ENCODE peak calls at places on chromosomes 4 and X, in five cellular contexts. K is fibroblast of lung, T is heart right ventricle, L is cardiac muscle cell, C is esophagus squamous epithelium. F is an unnamed sample.

GRCh38 chrX:153061732-153062131 is 5.5 kb downstream of the PNMA3 start:
- DNase-seq in L (peak; percentile 32), K (peak; percentile 61), C (no peak), T (no peak), F (no peak)

GRCh38 chr4:107619065-107619464 is 101.0 kb downstream of the PAPSS1 start:
- DNase-seq in C (no peak), K (peak; percentile 91), L (peak; percentile 79), T (no peak), F (no peak)

GRCh38 chr4:120921456-120922389 is 803 bp downstream of the PRDM5 start:
- DNase-seq in T (peak; percentile 78), L (peak; percentile 83), K (peak; percentile 80), C (no peak), F (peak; percentile 79)

GRCh38 chr4:76305971-76306881 is at the start of gene STBD1:
- DNase-seq in L (peak; percentile 65), T (peak; percentile 85), C (no peak), K (peak; percentile 74), F (peak; percentile 85)

GRCh38 chr4:10086506-10087120 is 30.0 kb downstream of the WDR1 start:
- DNase-seq in C (no peak), L (no peak), K (no peak), T (peak; percentile 11), F (peak; percentile 13)

GRCh38 chr4:67871867-67872266 is 11.9 kb downstream of the TMPRSS11D start:
- DNase-seq in K (peak; percentile 44), T (no peak), C (no peak), L (peak; percentile 69), F (no peak)

GRCh38 chr4:180610317-180610716 is 1632.9 kb upstream of the TENM3 start:
- DNase-seq in T (no peak), K (peak; percentile 66), C (no peak), L (no peak), F (no peak)

GRCh38 chr4:39464886-39465501 is 6.1 kb downstream of the LIAS start:
- DNase-seq in T (no peak), C (no peak), K (peak; percentile 88), L (peak; percentile 92), F (no peak)

GRCh38 chrX:15399901-15400500 is 15.8 kb upstream of the VEGFD start:
- DNase-seq in C (no peak), K (no peak), L (peak; percentile 28), T (no peak), F (no peak)

GRCh38 chrX:12950851-12951589 is 23.9 kb upstream of the TMSB4X start:
- DNase-seq in C (no peak), K (no peak), L (peak; percentile 29), T (peak; percentile 21), F (no peak)

GRCh38 chr4:112173593-112174559 is 28.6 kb downstream of the FAM241A start:
- DNase-seq in C (no peak), L (peak; percentile 34), T (no peak), K (no peak), F (no peak)

GRCh38 chr4:138412847-138413246 is 170.7 kb upstream of the SLC7A11 start:
- DNase-seq in C (no peak), K (no peak), L (no peak), T (no peak), F (no peak)

GRCh38 chr4:138413273-138413672 is 171.1 kb upstream of the SLC7A11 start:
- DNase-seq in L (no peak), T (no peak), K (no peak), C (no peak), F (no peak)

GRCh38 chr4:138409670-138410069 is 167.5 kb upstream of the SLC7A11 start:
- DNase-seq in K (no peak), C (no peak), L (no peak), T (no peak), F (no peak)

GRCh38 chr4:138410266-138410665 is 168.1 kb upstream of the SLC7A11 start:
- DNase-seq in K (no peak), L (no peak), T (peak; percentile 48), C (no peak), F (peak; percentile 52)

GRCh38 chr4:138414202-138414601 is 172.1 kb upstream of the SLC7A11 start:
- DNase-seq in T (no peak), C (no peak), L (no peak), K (no peak), F (no peak)
- H3K27ac ChIP-seq in T (no peak overlapping the region), C (no peak overlapping the region), L (no peak overlapping the region), K (no peak overlapping the region), F (no peak overlapping the region)

GRCh38 chr4:12674184-12674583 is 810.0 kb downstream of the RAB28 start:
- DNase-seq in T (no peak), K (no peak), C (no peak), L (no peak), F (no peak)

GRCh38 chr4:12679217-12679616 is 804.9 kb downstream of the RAB28 start:
- DNase-seq in K (no peak), C (no peak), T (no peak), L (peak; percentile 2), F (no peak)
- TF ChIP-seq CTCF in K (no peak), C (no peak), T (peak; percentile 32), L (peak; percentile 28), F (peak; percentile 41)

GRCh38 chr4:7807351-7807921 is 132.2 kb downstream of the AFAP1 start:
- DNase-seq in L (peak; percentile 83), K (no peak), T (no peak), C (no peak), F (peak; percentile 44)
- H3K27ac ChIP-seq in L (no peak overlapping the region), K (peak overlapping the region; percentile 68), T (peak overlapping the region; percentile 87), C (peak overlapping the region; percentile 84), F (peak overlapping the region; percentile 87)

GRCh38 chr4:99945718-99946345 is 586 bp downstream of the DNAJB14 start:
- DNase-seq in T (no peak), L (peak; percentile 27), C (no peak), K (peak; percentile 41), F (no peak)
- TF ChIP-seq CTCF in T (no peak), L (no peak), C (no peak), K (no peak), F (no peak)

DNA sequence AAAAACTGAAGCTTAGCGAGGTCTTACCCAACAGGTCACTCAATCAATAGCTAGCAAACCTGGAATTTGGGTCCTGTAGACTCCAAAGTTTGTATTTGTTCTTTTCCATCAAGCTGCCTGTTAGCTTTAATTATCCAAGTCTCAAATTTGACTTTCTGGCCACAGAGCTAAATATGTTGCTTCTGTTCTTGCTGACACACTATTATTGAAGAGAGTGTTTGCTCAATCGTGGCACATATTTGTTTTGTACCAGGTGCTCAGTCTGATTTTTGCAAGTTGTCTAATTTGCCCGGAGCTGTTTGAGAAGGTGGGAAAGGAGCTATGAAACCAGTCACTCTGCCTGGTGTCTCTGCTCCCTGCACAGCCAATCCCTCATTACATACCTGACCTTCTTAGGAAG is 41.7 kb upstream of the FRMD7 start:
- DNase-seq in L (no peak), C (no peak), T (no peak), K (no peak), F (no peak)
- H3K27ac ChIP-seq in L (no peak overlapping the region), C (no peak overlapping the region), T (no peak overlapping the region), K (no peak overlapping the region), F (no peak overlapping the region)

DNA sequence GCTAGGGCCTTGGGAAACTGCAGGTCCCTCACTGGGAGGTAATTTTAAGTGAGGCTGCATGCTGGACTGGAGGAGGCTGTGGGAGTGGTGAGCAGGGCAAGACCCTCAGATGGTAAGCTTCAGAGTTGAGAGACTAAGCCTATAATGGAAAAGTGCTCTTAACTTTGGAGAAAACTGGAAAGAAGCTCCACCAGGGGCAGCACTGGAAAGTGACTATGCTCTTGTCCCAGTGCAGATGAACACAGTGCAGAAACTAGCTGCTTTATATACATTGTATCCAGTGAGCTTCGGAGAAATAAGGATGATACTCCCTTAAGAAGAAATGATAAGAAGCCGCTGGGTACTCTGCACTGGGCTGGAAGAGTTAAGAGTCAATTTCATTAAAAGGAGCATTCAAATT is 3.2 kb upstream of the MAGEB2 start:
- DNase-seq in C (no peak), K (no peak), T (no peak), L (no peak), F (no peak)
- TF ChIP-seq CTCF in C (no peak), K (no peak), T (no peak), L (no peak), F (no peak)

DNA sequence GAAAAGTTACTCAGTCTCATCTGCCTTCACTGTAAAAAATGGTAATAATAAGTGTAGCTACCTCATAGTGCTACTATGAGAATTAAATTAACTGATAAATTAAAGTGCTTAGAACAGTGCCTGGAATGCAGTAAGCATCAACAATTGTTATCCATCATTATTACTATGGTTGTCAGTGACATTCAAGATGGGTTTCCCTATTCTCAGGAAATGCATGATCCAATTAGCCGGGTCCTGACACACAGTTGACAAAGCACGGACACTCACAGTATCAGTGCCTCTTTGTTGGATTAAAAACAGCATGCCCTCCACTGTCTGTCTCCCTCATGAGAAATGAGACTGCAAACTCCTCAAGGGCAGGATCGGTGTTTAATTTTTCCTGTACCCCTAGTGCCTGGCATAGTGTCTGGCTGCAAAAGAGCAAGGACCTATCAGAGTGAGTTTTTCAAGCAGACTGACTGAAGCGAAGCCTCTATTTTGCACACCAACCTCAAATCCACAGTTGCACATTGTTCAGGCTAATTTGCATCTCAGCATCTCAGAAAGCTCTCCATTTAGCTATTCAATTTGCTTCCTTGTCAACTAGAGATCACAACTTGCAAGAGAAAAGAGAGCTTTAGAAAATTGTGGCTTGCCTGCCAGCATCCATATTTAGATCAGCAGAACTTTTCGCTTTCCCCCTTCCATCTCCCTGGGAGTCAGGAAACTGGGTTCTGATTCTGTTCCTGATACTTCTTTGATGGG is 122.9 kb downstream of the LDB2 start:
- DNase-seq in T (no peak), C (no peak), K (no peak), L (no peak), F (no peak)
- H3K27ac ChIP-seq in T (no peak overlapping the region), C (no peak overlapping the region), K (no peak overlapping the region), L (no peak overlapping the region), F (no peak overlapping the region)